ENCODE peak calls at places on chromosomes 16 and 17, in four cellular contexts. One of them, this sample, is unnamed.

GRCh38 chr16:85908889-85909584 is 10.1 kb downstream of the IRF8 start:
- DNase-seq in neural progenitor cell: no peak
- DNase-seq in fibroblast of lung: no peak
- DNase-seq in GM23248: no peak
- DNase-seq in this sample: no peak

GRCh38 chr16:21083729-21084268 is 66.8 kb downstream of the DNAH3 start:
- DNase-seq in neural progenitor cell: peak; percentile 82
- DNase-seq in fibroblast of lung: peak; percentile 46
- DNase-seq in GM23248: peak; percentile 78
- DNase-seq in this sample: peak; percentile 64

GRCh38 chr17:36859003-36859300 is 78.3 kb upstream of the LHX1 start:
- DNase-seq in neural progenitor cell: no peak
- DNase-seq in fibroblast of lung: no peak
- DNase-seq in GM23248: no peak
- DNase-seq in this sample: no peak

GRCh38 chr16:55557186-55557585 is 9.3 kb upstream of the CAPNS2 start:
- DNase-seq in neural progenitor cell: no peak
- DNase-seq in fibroblast of lung: no peak
- DNase-seq in GM23248: no peak
- DNase-seq in this sample: no peak

GRCh38 chr17:4858068-4858879 is 25.1 kb downstream of the MINK1 start:
- DNase-seq in neural progenitor cell: peak; percentile 87
- DNase-seq in fibroblast of lung: no peak
- DNase-seq in GM23248: peak; percentile 4
- DNase-seq in this sample: peak; percentile 21

GRCh38 chr17:56929362-56929969 is 15.6 kb upstream of the TRIM25 start:
- DNase-seq in neural progenitor cell: peak; percentile 49
- DNase-seq in fibroblast of lung: no peak
- DNase-seq in GM23248: no peak
- DNase-seq in this sample: peak; percentile 42

GRCh38 chr16:27232061-27232841 is 28.9 kb downstream of the KDM8 start:
- DNase-seq in neural progenitor cell: no peak
- DNase-seq in fibroblast of lung: peak; percentile 32
- DNase-seq in GM23248: no peak
- DNase-seq in this sample: no peak

GRCh38 chr17:28004344-28004743 is 38.1 kb upstream of the NLK start:
- DNase-seq in neural progenitor cell: no peak
- DNase-seq in fibroblast of lung: no peak
- DNase-seq in GM23248: no peak
- DNase-seq in this sample: no peak

GRCh38 chr17:49966767-49967166 is 2.2 kb upstream of the DLX4 start:
- DNase-seq in neural progenitor cell: no peak
- DNase-seq in fibroblast of lung: no peak
- DNase-seq in GM23248: no peak
- DNase-seq in this sample: no peak

GRCh38 chr16:89193021-89193575 is 7.2 kb downstream of the SLC22A31 start:
- DNase-seq in neural progenitor cell: peak; percentile 63
- DNase-seq in fibroblast of lung: peak; percentile 91
- DNase-seq in GM23248: peak; percentile 72
- DNase-seq in this sample: peak; percentile 80

GRCh38 chr17:69047368-69048263 is 13.1 kb downstream of the ABCA9 start:
- DNase-seq in neural progenitor cell: no peak
- DNase-seq in fibroblast of lung: peak; percentile 91
- DNase-seq in GM23248: peak; percentile 50
- DNase-seq in this sample: no peak

GRCh38 chr17:63450551-63450950 is 4.4 kb upstream of the CYB561 start:
- DNase-seq in neural progenitor cell: no peak
- DNase-seq in fibroblast of lung: peak; percentile 27
- DNase-seq in GM23248: peak; percentile 47
- DNase-seq in this sample: peak; percentile 71

GRCh38 chr16:58127634-58128033 is 1.5 kb downstream of the CFAP20 start:
- DNase-seq in neural progenitor cell: no peak
- DNase-seq in fibroblast of lung: no peak
- DNase-seq in GM23248: peak; percentile 59
- DNase-seq in this sample: peak; percentile 17

GRCh38 chr17:75486951-75487350 is 28.4 kb downstream of the CASKIN2 start:
- DNase-seq in neural progenitor cell: no peak
- DNase-seq in fibroblast of lung: no peak
- DNase-seq in GM23248: no peak
- DNase-seq in this sample: no peak

GRCh38 chr17:66764559-66764958 is 70.4 kb upstream of the CACNG5 start:
- DNase-seq in neural progenitor cell: no peak
- DNase-seq in fibroblast of lung: no peak
- DNase-seq in GM23248: no peak
- DNase-seq in this sample: no peak

GRCh38 chr17:76091526-76092285 is 11.9 kb downstream of the EXOC7 start:
- DNase-seq in neural progenitor cell: no peak
- DNase-seq in fibroblast of lung: no peak
- DNase-seq in GM23248: no peak
- DNase-seq in this sample: no peak

GRCh38 chr17:68499587-68499986 is 12.6 kb upstream of the PRKAR1A start:
- DNase-seq in neural progenitor cell: no peak
- DNase-seq in fibroblast of lung: no peak
- DNase-seq in GM23248: no peak
- DNase-seq in this sample: no peak

GRCh38 chr17:1038459-1039118 is 41.7 kb downstream of the TIMM22 start:
- DNase-seq in neural progenitor cell: peak; percentile 48
- DNase-seq in fibroblast of lung: no peak
- DNase-seq in GM23248: no peak
- DNase-seq in this sample: no peak

GRCh38 chr17:45311762-45312476 is 4.9 kb downstream of the MAP3K14 start:
- DNase-seq in neural progenitor cell: no peak
- DNase-seq in fibroblast of lung: peak; percentile 77
- DNase-seq in GM23248: peak; percentile 67
- DNase-seq in this sample: peak; percentile 99

GRCh38 chr16:83951544-83951943 is 1.5 kb upstream of the OSGIN1 start:
- DNase-seq in neural progenitor cell: no peak
- DNase-seq in fibroblast of lung: no peak
- DNase-seq in GM23248: no peak
- DNase-seq in this sample: no peak

GRCh38 chr16:75931970-75932369 is 205.7 kb upstream of the CPHXL start:
- DNase-seq in neural progenitor cell: no peak
- DNase-seq in fibroblast of lung: no peak
- DNase-seq in GM23248: no peak
- DNase-seq in this sample: no peak

GRCh38 chr16:57126412-57126811 is 34.0 kb downstream of the CPNE2 start:
- DNase-seq in neural progenitor cell: no peak
- DNase-seq in fibroblast of lung: no peak
- DNase-seq in GM23248: no peak
- DNase-seq in this sample: no peak

GRCh38 chr17:63679214-63679613 is 20.7 kb downstream of the LIMD2 start:
- DNase-seq in neural progenitor cell: no peak
- DNase-seq in fibroblast of lung: no peak
- DNase-seq in GM23248: no peak
- DNase-seq in this sample: no peak

GRCh38 chr17:73343168-73343634 is 31.4 kb upstream of the CDC42EP4 start:
- DNase-seq in neural progenitor cell: peak; percentile 96
- DNase-seq in fibroblast of lung: peak; percentile 84
- DNase-seq in GM23248: peak; percentile 90
- DNase-seq in this sample: no peak

GRCh38 chr17:55620945-55621344 is 101.7 kb downstream of the TMEM100 start:
- DNase-seq in neural progenitor cell: no peak
- DNase-seq in fibroblast of lung: no peak
- DNase-seq in GM23248: no peak
- DNase-seq in this sample: no peak

GRCh38 chr16:58020628-58021521 is 4.7 kb upstream of the MMP15 start:
- DNase-seq in neural progenitor cell: peak; percentile 69
- DNase-seq in fibroblast of lung: no peak
- DNase-seq in GM23248: peak; percentile 58
- DNase-seq in this sample: peak; percentile 35

GRCh38 chr16:17129971-17130370 is 340.8 kb downstream of the XYLT1 start:
- DNase-seq in neural progenitor cell: no peak
- DNase-seq in fibroblast of lung: no peak
- DNase-seq in GM23248: no peak
- DNase-seq in this sample: no peak

GRCh38 chr17:12133183-12133582 is 112.5 kb downstream of the MAP2K4 start:
- DNase-seq in neural progenitor cell: no peak
- DNase-seq in fibroblast of lung: peak; percentile 80
- DNase-seq in GM23248: no peak
- DNase-seq in this sample: no peak

GRCh38 chr17:79388556-79389295 is 222.1 kb downstream of the RBFOX3 start:
- DNase-seq in neural progenitor cell: peak; percentile 88
- DNase-seq in fibroblast of lung: peak; percentile 19
- DNase-seq in GM23248: peak; percentile 73
- DNase-seq in this sample: peak; percentile 74

GRCh38 chr17:34579017-34579946 is at the start of gene TMEM132E:
- DNase-seq in neural progenitor cell: peak; percentile 91
- DNase-seq in fibroblast of lung: peak; percentile 34
- DNase-seq in GM23248: peak; percentile 51
- DNase-seq in this sample: no peak

GRCh38 chr16:14284930-14285541 is 213.9 kb downstream of the MRTFB start:
- DNase-seq in neural progenitor cell: peak; percentile 86
- DNase-seq in fibroblast of lung: no peak
- DNase-seq in GM23248: peak; percentile 86
- DNase-seq in this sample: peak; percentile 60
- H3K9ac ChIP-seq in neural progenitor cell: peak overlapping the region; percentile 29
- H3K9ac ChIP-seq in fibroblast of lung: peak overlapping the region; percentile 65
- H3K9ac ChIP-seq in GM23248: peak overlapping the region; percentile 79
- H3K9ac ChIP-seq in this sample: peak overlapping the region; percentile 63

DNA sequence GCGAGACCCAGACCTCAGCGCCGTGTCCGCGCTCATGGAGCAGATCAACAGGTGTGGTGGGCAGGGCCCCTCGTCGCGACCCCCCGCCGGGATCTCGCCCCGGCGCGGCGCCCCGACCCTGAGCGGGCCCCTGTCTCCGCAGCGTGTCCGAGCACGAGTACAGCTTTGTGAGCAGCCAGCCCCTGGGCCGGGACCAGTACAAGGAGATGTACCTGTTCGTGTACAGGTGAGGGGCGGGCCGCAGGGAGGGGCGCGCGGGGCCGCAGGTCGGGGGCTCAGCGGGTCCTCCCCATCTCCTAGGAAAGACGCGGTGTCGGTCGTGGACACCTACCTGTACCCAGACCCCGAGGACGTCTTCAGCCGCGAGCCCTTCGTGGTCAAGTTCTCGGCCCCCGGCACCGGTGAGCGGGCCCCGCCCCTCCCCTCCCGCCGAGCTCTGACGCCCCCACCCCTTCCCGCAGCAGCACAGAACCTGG is 870 bp downstream of the DNASE1L2 start:
- DNase-seq in neural progenitor cell: no peak
- DNase-seq in fibroblast of lung: no peak
- DNase-seq in GM23248: no peak
- DNase-seq in this sample: no peak
- TF ChIP-seq EZH2 in neural progenitor cell: peak; percentile 97
- TF ChIP-seq EZH2 in fibroblast of lung: peak; percentile 79
- TF ChIP-seq EZH2 in GM23248: no peak
- TF ChIP-seq EZH2 in this sample: no peak

DNA sequence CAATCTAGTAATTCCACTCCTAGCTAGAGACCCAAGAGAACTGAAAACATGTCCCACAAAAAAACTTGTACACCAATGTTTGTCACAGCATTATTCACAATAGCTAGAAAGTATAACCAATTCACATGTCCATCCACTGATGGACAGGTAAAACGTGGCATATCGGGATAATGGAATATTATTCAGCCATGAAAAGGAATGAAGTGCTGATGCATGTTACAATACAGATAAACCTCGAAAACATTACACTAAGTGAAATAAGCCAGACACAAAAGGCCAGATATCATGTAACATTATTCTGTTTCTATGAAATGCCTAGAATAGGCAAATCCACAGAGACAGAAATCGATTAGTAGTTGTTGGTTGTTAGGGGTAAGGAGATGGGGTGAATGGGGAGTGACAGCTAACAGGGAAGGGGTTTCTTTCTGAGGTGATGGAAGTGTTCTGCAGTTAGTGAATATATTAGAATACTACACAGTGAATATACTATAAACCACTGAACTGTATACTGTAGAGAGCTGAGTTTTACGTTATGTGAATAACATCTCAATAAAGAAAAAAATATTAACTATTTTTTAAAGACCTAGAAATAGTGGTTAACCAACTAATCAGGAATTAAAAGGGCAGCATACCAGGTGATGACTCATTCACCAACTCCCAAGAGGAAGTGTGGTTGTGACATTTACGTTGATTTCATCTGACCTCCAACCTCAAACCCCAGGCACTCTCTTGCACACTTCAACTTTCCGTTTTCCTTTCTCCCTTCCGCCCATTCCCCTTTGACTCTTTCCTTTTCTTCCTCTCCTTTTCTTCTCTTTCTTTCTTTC is 48.6 kb downstream of the GAS7 start:
- DNase-seq in neural progenitor cell: no peak
- DNase-seq in fibroblast of lung: peak; percentile 76
- DNase-seq in GM23248: peak; percentile 80
- DNase-seq in this sample: peak; percentile 37
- H3K27ac ChIP-seq in neural progenitor cell: no peak overlapping the region
- H3K27ac ChIP-seq in fibroblast of lung: no peak overlapping the region
- H3K27ac ChIP-seq in GM23248: no peak overlapping the region
- H3K27ac ChIP-seq in this sample: no peak overlapping the region

GRCh38 chr17:2058521-2059124 is 3.7 kb downstream of the HIC1 start:
- DNase-seq in neural progenitor cell: no peak
- DNase-seq in fibroblast of lung: peak; percentile 67
- DNase-seq in GM23248: peak; percentile 50
- DNase-seq in this sample: no peak
- H3K9ac ChIP-seq in neural progenitor cell: no peak overlapping the region
- H3K9ac ChIP-seq in fibroblast of lung: peak overlapping the region; percentile 90
- H3K9ac ChIP-seq in GM23248: no peak overlapping the region
- H3K9ac ChIP-seq in this sample: no peak overlapping the region

DNA sequence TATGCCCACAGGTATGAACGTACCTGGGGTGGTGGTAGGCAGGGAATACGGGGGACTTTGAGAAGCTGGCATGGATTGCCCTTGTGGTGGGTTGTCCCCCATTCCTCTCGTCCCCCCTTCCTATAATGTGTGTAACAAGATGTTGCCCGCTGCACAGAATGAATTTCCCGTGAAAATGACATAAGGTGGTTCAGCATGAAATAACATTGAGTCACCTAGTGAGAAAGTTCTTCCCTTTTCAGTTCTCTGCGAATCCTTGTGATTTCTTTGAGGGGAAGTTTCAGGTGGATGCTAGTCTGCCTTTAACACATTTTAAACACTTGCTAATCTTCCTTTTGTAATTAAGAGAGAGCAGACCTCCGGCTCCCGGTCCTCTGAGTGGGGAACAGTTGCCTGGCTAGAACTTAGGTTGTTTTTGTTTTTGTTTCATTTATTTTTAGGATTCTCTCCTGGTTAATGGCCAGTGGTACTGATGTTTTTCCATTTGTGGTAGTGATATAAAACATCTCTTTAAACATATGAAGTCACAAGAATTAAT is 58.9 kb downstream of the RAP1GAP2 start:
- DNase-seq in neural progenitor cell: no peak
- DNase-seq in fibroblast of lung: peak; percentile 16
- DNase-seq in GM23248: peak; percentile 20
- DNase-seq in this sample: peak; percentile 42
- TF ChIP-seq EZH2 in neural progenitor cell: no peak
- TF ChIP-seq EZH2 in fibroblast of lung: no peak
- TF ChIP-seq EZH2 in GM23248: no peak
- TF ChIP-seq EZH2 in this sample: no peak

DNA sequence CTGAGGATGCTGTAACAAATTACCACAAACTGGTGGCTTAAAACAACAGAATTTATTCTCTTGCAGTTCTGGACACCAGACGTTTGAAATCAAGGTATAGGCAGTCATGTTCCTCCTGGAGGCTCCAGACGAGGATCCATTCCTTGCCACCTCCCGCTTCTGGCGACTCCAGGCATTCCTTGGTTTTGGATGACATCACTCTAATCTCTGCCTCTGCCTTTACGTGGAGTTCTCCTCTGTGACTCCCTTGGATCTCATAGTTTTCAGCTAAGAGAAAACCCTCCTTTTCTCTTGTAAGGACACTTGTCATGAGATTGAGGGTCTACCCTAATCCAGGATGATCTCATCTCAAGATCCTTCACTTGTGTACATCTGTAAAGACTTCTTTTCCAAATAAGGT is 31.4 kb upstream of the HS3ST3B1 start:
- DNase-seq in neural progenitor cell: no peak
- DNase-seq in fibroblast of lung: no peak
- DNase-seq in GM23248: peak; percentile 11
- DNase-seq in this sample: no peak
- H3K27ac ChIP-seq in neural progenitor cell: no peak overlapping the region
- H3K27ac ChIP-seq in fibroblast of lung: no peak overlapping the region
- H3K27ac ChIP-seq in GM23248: no peak overlapping the region
- H3K27ac ChIP-seq in this sample: no peak overlapping the region

This sample was measured in PC-3.